ENCODE peak calls at places on chromosomes 11 and 22, in seven cellular contexts. One of them, this sample, is unnamed.

GRCh38 chr22:38262051-38262795 is 10.6 kb downstream of the TMEM184B start:
- DNase-seq in fibroblast of lung: no peak
- DNase-seq in neural progenitor cell: peak; percentile 65
- DNase-seq in HCT116: no peak
- DNase-seq in GM23338: peak; percentile 85
- DNase-seq in PC-3: peak; percentile 42
- DNase-seq in IMR-90: no peak
- DNase-seq in this sample: peak; percentile 79

GRCh38 chr11:134004406-134005197 is 47.8 kb upstream of the IGSF9B start:
- DNase-seq in fibroblast of lung: no peak
- DNase-seq in neural progenitor cell: no peak
- DNase-seq in HCT116: no peak
- DNase-seq in GM23338: no peak
- DNase-seq in PC-3: no peak
- DNase-seq in IMR-90: no peak
- DNase-seq in this sample: no peak

GRCh38 chr22:39317756-39318506 is 1.5 kb downstream of the RPL3 start:
- DNase-seq in fibroblast of lung: peak; percentile 73
- DNase-seq in neural progenitor cell: no peak
- DNase-seq in HCT116: no peak
- DNase-seq in GM23338: no peak
- DNase-seq in PC-3: no peak
- DNase-seq in IMR-90: peak; percentile 61
- DNase-seq in this sample: peak; percentile 32

GRCh38 chr11:14132312-14132711 is 169.8 kb downstream of the SPON1 start:
- DNase-seq in fibroblast of lung: peak; percentile 7
- DNase-seq in neural progenitor cell: no peak
- DNase-seq in HCT116: no peak
- DNase-seq in GM23338: no peak
- DNase-seq in PC-3: no peak
- DNase-seq in IMR-90: peak; percentile 5
- DNase-seq in this sample: no peak

GRCh38 chr22:18034076-18034475 is 9.7 kb upstream of the MICAL3 start:
- DNase-seq in fibroblast of lung: no peak
- DNase-seq in neural progenitor cell: no peak
- DNase-seq in HCT116: no peak
- DNase-seq in GM23338: no peak
- DNase-seq in PC-3: no peak
- DNase-seq in IMR-90: no peak
- DNase-seq in this sample: no peak

GRCh38 chr22:42997577-42997976 is 17.4 kb downstream of the PACSIN2 start:
- DNase-seq in fibroblast of lung: no peak
- DNase-seq in neural progenitor cell: no peak
- DNase-seq in HCT116: no peak
- DNase-seq in GM23338: no peak
- DNase-seq in PC-3: no peak
- DNase-seq in IMR-90: no peak
- DNase-seq in this sample: no peak

GRCh38 chr11:125514336-125515101 is 18.5 kb upstream of the FEZ1 start:
- DNase-seq in fibroblast of lung: peak; percentile 45
- DNase-seq in neural progenitor cell: no peak
- DNase-seq in HCT116: no peak
- DNase-seq in GM23338: no peak
- DNase-seq in PC-3: peak; percentile 65
- DNase-seq in IMR-90: peak; percentile 46
- DNase-seq in this sample: peak; percentile 85

GRCh38 chr11:359181-359714 is 10.1 kb upstream of the B4GALNT4 start:
- DNase-seq in fibroblast of lung: no peak
- DNase-seq in neural progenitor cell: no peak
- DNase-seq in HCT116: no peak
- DNase-seq in GM23338: no peak
- DNase-seq in PC-3: no peak
- DNase-seq in IMR-90: no peak
- DNase-seq in this sample: peak; percentile 79

GRCh38 chr22:44888491-44888941 is 121.3 kb downstream of the PHF21B start:
- DNase-seq in fibroblast of lung: no peak
- DNase-seq in neural progenitor cell: no peak
- DNase-seq in HCT116: no peak
- DNase-seq in GM23338: peak; percentile 56
- DNase-seq in PC-3: no peak
- DNase-seq in IMR-90: no peak
- DNase-seq in this sample: no peak

GRCh38 chr11:118343981-118344521 is at the start of gene CD3G:
- DNase-seq in fibroblast of lung: no peak
- DNase-seq in neural progenitor cell: no peak
- DNase-seq in HCT116: no peak
- DNase-seq in GM23338: no peak
- DNase-seq in PC-3: no peak
- DNase-seq in IMR-90: no peak
- DNase-seq in this sample: no peak

GRCh38 chr11:114137054-114137453 is 77.5 kb downstream of the ZBTB16 start:
- DNase-seq in fibroblast of lung: no peak
- DNase-seq in neural progenitor cell: no peak
- DNase-seq in HCT116: no peak
- DNase-seq in GM23338: no peak
- DNase-seq in PC-3: no peak
- DNase-seq in IMR-90: no peak
- DNase-seq in this sample: no peak

GRCh38 chr11:16184588-16184987 is 171.8 kb downstream of the SOX6 start:
- DNase-seq in fibroblast of lung: peak; percentile 79
- DNase-seq in neural progenitor cell: no peak
- DNase-seq in HCT116: no peak
- DNase-seq in GM23338: no peak
- DNase-seq in PC-3: peak; percentile 60
- DNase-seq in IMR-90: peak; percentile 92
- DNase-seq in this sample: no peak

GRCh38 chr22:26549902-26550497 is 37.7 kb upstream of the TFIP11 start:
- DNase-seq in fibroblast of lung: no peak
- DNase-seq in neural progenitor cell: no peak
- DNase-seq in HCT116: no peak
- DNase-seq in GM23338: no peak
- DNase-seq in PC-3: no peak
- DNase-seq in IMR-90: no peak
- DNase-seq in this sample: no peak
- H3K4me2 ChIP-seq in fibroblast of lung: peak overlapping the region; percentile 27
- H3K4me2 ChIP-seq in neural progenitor cell: peak overlapping the region; percentile 8
- H3K4me2 ChIP-seq in HCT116: peak overlapping the region; percentile 36
- H3K4me2 ChIP-seq in GM23338: peak overlapping the region; percentile 48
- H3K4me2 ChIP-seq in PC-3: no peak overlapping the region
- H3K4me2 ChIP-seq in IMR-90: no peak overlapping the region
- H3K4me2 ChIP-seq in this sample: no peak overlapping the region

DNA sequence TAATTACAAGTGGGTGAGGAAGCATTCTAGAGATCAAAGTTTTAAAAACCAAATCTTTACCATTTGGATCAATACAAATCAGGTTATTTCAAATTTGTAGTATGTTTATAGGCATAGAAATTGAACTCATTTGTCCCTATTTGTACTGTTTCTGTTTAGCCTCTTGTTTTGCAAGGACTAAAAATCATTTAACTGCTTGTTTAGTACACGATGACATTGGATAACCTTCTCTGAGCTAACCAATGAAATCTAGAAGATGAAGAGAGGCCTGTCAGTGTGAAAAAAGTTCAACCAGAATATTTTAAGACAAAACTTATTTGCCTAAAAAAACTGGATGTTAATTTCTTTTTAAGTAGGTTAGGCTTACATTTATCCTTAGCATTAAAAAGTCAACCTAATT is 40.0 kb downstream of the ZC3H12C start:
- DNase-seq in fibroblast of lung: no peak
- DNase-seq in neural progenitor cell: no peak
- DNase-seq in HCT116: no peak
- DNase-seq in GM23338: no peak
- DNase-seq in PC-3: no peak
- DNase-seq in IMR-90: no peak
- DNase-seq in this sample: no peak
- H3K4me2 ChIP-seq in fibroblast of lung: no peak overlapping the region
- H3K4me2 ChIP-seq in neural progenitor cell: peak overlapping the region; percentile 75
- H3K4me2 ChIP-seq in HCT116: no peak overlapping the region
- H3K4me2 ChIP-seq in GM23338: no peak overlapping the region
- H3K4me2 ChIP-seq in PC-3: no peak overlapping the region
- H3K4me2 ChIP-seq in IMR-90: no peak overlapping the region
- H3K4me2 ChIP-seq in this sample: no peak overlapping the region

GRCh38 chr22:50700387-50701075 is 27.9 kb downstream of the SHANK3 start:
- DNase-seq in fibroblast of lung: no peak
- DNase-seq in neural progenitor cell: no peak
- DNase-seq in HCT116: no peak
- DNase-seq in GM23338: no peak
- DNase-seq in PC-3: no peak
- DNase-seq in IMR-90: no peak
- DNase-seq in this sample: no peak
- H3K4me2 ChIP-seq in fibroblast of lung: no peak overlapping the region
- H3K4me2 ChIP-seq in neural progenitor cell: no peak overlapping the region
- H3K4me2 ChIP-seq in HCT116: no peak overlapping the region
- H3K4me2 ChIP-seq in GM23338: no peak overlapping the region
- H3K4me2 ChIP-seq in PC-3: no peak overlapping the region
- H3K4me2 ChIP-seq in IMR-90: no peak overlapping the region
- H3K4me2 ChIP-seq in this sample: no peak overlapping the region

GRCh38 chr11:119460582-119460981 is 37.6 kb upstream of the THY1 start:
- DNase-seq in fibroblast of lung: peak; percentile 96
- DNase-seq in neural progenitor cell: no peak
- DNase-seq in HCT116: no peak
- DNase-seq in GM23338: no peak
- DNase-seq in PC-3: no peak
- DNase-seq in IMR-90: peak; percentile 97
- DNase-seq in this sample: no peak
- H3K4me2 ChIP-seq in fibroblast of lung: peak overlapping the region; percentile 68
- H3K4me2 ChIP-seq in neural progenitor cell: no peak overlapping the region
- H3K4me2 ChIP-seq in HCT116: no peak overlapping the region
- H3K4me2 ChIP-seq in GM23338: no peak overlapping the region
- H3K4me2 ChIP-seq in PC-3: no peak overlapping the region
- H3K4me2 ChIP-seq in IMR-90: peak overlapping the region; percentile 11
- H3K4me2 ChIP-seq in this sample: no peak overlapping the region

DNA sequence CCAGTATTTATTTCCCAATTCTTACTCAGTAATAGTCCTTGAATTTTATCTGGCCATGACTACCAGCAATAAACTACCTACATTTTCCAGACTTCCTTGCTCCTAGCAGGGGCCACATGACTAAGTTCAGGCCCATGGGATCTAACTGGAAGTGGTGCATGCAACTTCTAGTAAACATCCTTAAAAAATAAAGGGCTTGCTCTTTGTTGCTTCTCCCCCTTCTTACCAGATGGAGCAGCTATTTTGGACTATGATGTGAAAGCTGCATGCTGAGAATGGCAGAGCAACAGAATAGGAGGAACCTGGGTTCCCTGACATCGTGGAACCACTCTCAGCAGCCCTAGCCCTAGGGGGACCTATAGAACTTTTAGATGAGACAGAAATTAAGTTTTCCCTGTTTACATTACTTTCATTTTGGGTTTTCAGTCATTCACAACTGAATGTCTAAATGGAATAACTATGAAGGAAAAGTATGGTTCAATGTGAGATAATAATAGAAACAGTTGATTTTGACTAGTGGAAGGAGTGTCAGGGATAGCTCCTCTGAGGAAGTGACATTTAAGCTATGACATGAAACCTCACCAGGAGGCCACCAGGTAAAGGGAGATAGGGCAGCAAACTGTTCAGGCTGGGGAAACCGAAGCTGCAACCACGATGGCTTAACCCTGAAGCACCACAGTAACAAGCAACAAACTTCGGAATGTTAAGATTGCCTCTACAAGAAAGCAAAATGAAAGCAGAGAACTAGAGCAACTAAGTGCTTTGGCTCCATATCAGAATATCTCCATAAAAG is 48.9 kb downstream of the PHF21A start:
- DNase-seq in fibroblast of lung: no peak
- DNase-seq in neural progenitor cell: no peak
- DNase-seq in HCT116: no peak
- DNase-seq in GM23338: no peak
- DNase-seq in PC-3: no peak
- DNase-seq in IMR-90: no peak
- DNase-seq in this sample: no peak
- H3K4me2 ChIP-seq in fibroblast of lung: no peak overlapping the region
- H3K4me2 ChIP-seq in neural progenitor cell: no peak overlapping the region
- H3K4me2 ChIP-seq in HCT116: no peak overlapping the region
- H3K4me2 ChIP-seq in GM23338: no peak overlapping the region
- H3K4me2 ChIP-seq in PC-3: no peak overlapping the region
- H3K4me2 ChIP-seq in IMR-90: no peak overlapping the region
- H3K4me2 ChIP-seq in this sample: no peak overlapping the region

DNA sequence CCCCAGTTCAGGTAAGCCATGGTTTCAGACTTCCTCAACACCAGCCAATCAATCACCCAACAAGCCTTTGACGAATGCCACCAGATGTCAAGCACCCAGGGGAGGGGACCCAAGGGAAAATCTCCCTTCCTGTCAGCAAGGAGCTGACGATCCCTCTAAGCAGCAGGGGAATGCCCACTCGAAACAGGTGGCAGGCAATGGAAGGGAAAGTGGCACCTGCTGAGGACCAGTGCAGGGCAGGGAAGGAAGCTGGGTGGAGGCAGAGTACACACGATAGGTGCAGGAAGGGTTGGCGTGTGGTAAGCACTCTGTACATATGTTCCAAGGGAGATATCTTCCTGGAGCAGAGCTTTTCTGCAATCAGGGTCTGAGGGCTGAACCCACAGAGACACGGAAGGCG is 11.7 kb upstream of the CREB3L1 start:
- DNase-seq in fibroblast of lung: no peak
- DNase-seq in neural progenitor cell: no peak
- DNase-seq in HCT116: no peak
- DNase-seq in GM23338: no peak
- DNase-seq in PC-3: no peak
- DNase-seq in IMR-90: no peak
- DNase-seq in this sample: no peak
- H3K4me2 ChIP-seq in fibroblast of lung: no peak overlapping the region
- H3K4me2 ChIP-seq in neural progenitor cell: no peak overlapping the region
- H3K4me2 ChIP-seq in HCT116: no peak overlapping the region
- H3K4me2 ChIP-seq in GM23338: no peak overlapping the region
- H3K4me2 ChIP-seq in PC-3: no peak overlapping the region
- H3K4me2 ChIP-seq in IMR-90: no peak overlapping the region
- H3K4me2 ChIP-seq in this sample: no peak overlapping the region

GRCh38 chr11:76201672-76202412 is 4.5 kb downstream of the WNT11 start:
- DNase-seq in fibroblast of lung: no peak
- DNase-seq in neural progenitor cell: no peak
- DNase-seq in HCT116: no peak
- DNase-seq in GM23338: no peak
- DNase-seq in PC-3: peak; percentile 8
- DNase-seq in IMR-90: no peak
- DNase-seq in this sample: peak; percentile 61
- H3K4me2 ChIP-seq in fibroblast of lung: no peak overlapping the region
- H3K4me2 ChIP-seq in neural progenitor cell: no peak overlapping the region
- H3K4me2 ChIP-seq in HCT116: no peak overlapping the region
- H3K4me2 ChIP-seq in GM23338: no peak overlapping the region
- H3K4me2 ChIP-seq in PC-3: no peak overlapping the region
- H3K4me2 ChIP-seq in IMR-90: no peak overlapping the region
- H3K4me2 ChIP-seq in this sample: no peak overlapping the region

GRCh38 chr11:12803086-12803826 is 129.0 kb downstream of the TEAD1 start:
- DNase-seq in fibroblast of lung: peak; percentile 68
- DNase-seq in neural progenitor cell: peak; percentile 47
- DNase-seq in HCT116: no peak
- DNase-seq in GM23338: no peak
- DNase-seq in PC-3: peak; percentile 35
- DNase-seq in IMR-90: peak; percentile 81
- DNase-seq in this sample: peak; percentile 69
- H3K4me2 ChIP-seq in fibroblast of lung: no peak overlapping the region
- H3K4me2 ChIP-seq in neural progenitor cell: peak overlapping the region; percentile 36
- H3K4me2 ChIP-seq in HCT116: peak overlapping the region; percentile 86
- H3K4me2 ChIP-seq in GM23338: peak overlapping the region; percentile 67
- H3K4me2 ChIP-seq in PC-3: peak overlapping the region; percentile 79
- H3K4me2 ChIP-seq in IMR-90: peak overlapping the region; percentile 33
- H3K4me2 ChIP-seq in this sample: peak overlapping the region; percentile 42

This sample was measured in trophoblast cell.